ENCODE peak calls at places on chromosomes 12 and 14, in ten cellular contexts. X is NCI-H460; Q is cardiac fibroblast; M is CD4-positive, alpha-beta memory T cell; F is left cardiac atrium; R is fibroblast of villous mesenchyme; N is HuH-7; W is H7; P is stimulated activated effector memory CD8-positive, alpha-beta T cell treated with anti-CD3 and anti-CD28 coated beads, Interleukin-12 subunit alpha, Interleukin-12 subunit beta, amount 100 ng/mL, for 72 hours; H is fibroblast of the conjunctiva. B is an unnamed sample.

GRCh38 chr12:92927436-92928116 is 1.5 kb downstream of the EEA1 start:
- DNase-seq in R (peak), X (peak), H (no peak), N (peak), Q (peak), M (peak), F (no peak), W (peak), P (no peak), B (peak)

GRCh38 chr12:10457760-10458159 is 4.6 kb upstream of the KLRC1 start:
- DNase-seq in R (no peak), M (no peak), F (no peak), W (peak), H (no peak), N (no peak), P (no peak), Q (no peak), X (no peak), B (no peak)

GRCh38 chr12:73612571-73612970 is 925.1 kb upstream of the ATXN7L3B start:
- DNase-seq in P (no peak), F (no peak), Q (no peak), W (no peak), H (no peak), M (no peak), R (no peak), N (peak), X (no peak), B (no peak)

GRCh38 chr14:95220663-95221231 is 63.4 kb upstream of the DICER1 start:
- DNase-seq in R (peak), P (no peak), X (no peak), M (no peak), W (no peak), Q (peak), F (no peak), H (no peak), N (no peak), B (no peak)

GRCh38 chr14:92678766-92679165 is 69.7 kb downstream of the LGMN start:
- DNase-seq in P (no peak), H (no peak), R (no peak), X (no peak), Q (no peak), F (no peak), W (no peak), N (no peak), M (no peak), B (no peak)

GRCh38 chr14:76056128-76056527 is 70.6 kb downstream of the IFT43 start:
- DNase-seq in W (peak), H (no peak), R (peak), Q (peak), X (no peak), F (no peak), P (no peak), M (no peak), N (peak), B (no peak)

GRCh38 chr12:81164827-81165226 is 86.9 kb downstream of the ACSS3 start:
- DNase-seq in N (no peak), X (no peak), M (no peak), H (no peak), W (no peak), Q (no peak), P (no peak), F (no peak), R (no peak), B (no peak)

GRCh38 chr12:105705765-105706164 is 375.3 kb downstream of the C12orf75 start:
- DNase-seq in Q (peak), N (peak), H (peak), M (no peak), W (no peak), R (peak), P (no peak), F (peak), X (peak), B (peak)

GRCh38 chr14:85762523-85762922 is 232.6 kb downstream of the FLRT2 start:
- DNase-seq in H (peak), M (no peak), Q (no peak), X (no peak), R (no peak), F (no peak), N (no peak), W (no peak), P (no peak), B (no peak)

GRCh38 chr12:12282761-12283160 is 15.9 kb upstream of the LRP6 start:
- DNase-seq in W (no peak), H (peak), N (no peak), R (peak), F (no peak), X (no peak), Q (peak), P (no peak), M (no peak), B (no peak)

GRCh38 chr14:33386140-33386539 is 447.5 kb downstream of the NPAS3 start:
- DNase-seq in P (no peak), R (no peak), W (no peak), H (no peak), Q (no peak), F (no peak), X (no peak), M (no peak), N (no peak), B (no peak)

GRCh38 chr14:28875937-28876910 is 109.6 kb downstream of the FOXG1 start:
- DNase-seq in Q (no peak), N (no peak), M (no peak), H (no peak), X (no peak), R (no peak), F (no peak), W (peak), P (no peak), B (no peak)

GRCh38 chr14:57492859-57493258 is 798 bp downstream of the CCDC198 start:
- DNase-seq in H (no peak), Q (peak), M (no peak), W (no peak), R (peak), X (no peak), N (no peak), P (no peak), F (no peak), B (peak)

B was measured in GM04504.